ENCODE peak calls at places on chromosomes 6 and 20, in five cellular contexts. One of them, this sample, is unnamed.

GRCh38 chr20:58173930-58174707 is 54.3 kb downstream of the ANKRD60 start:
- DNase-seq in heart right ventricle: peak
- DNase-seq in AG10803: peak
- DNase-seq in GM03348: no peak
- DNase-seq in endothelial cell: no peak
- DNase-seq in this sample: peak

GRCh38 chr6:144335914-144336313 is 50.8 kb downstream of the UTRN start:
- DNase-seq in heart right ventricle: no peak
- DNase-seq in AG10803: no peak
- DNase-seq in GM03348: no peak
- DNase-seq in endothelial cell: no peak
- DNase-seq in this sample: no peak

GRCh38 chr6:43723737-43724295 is 36.2 kb upstream of the MRPS18A start:
- DNase-seq in heart right ventricle: peak
- DNase-seq in AG10803: peak
- DNase-seq in GM03348: peak
- DNase-seq in endothelial cell: peak
- DNase-seq in this sample: peak

GRCh38 chr6:37109714-37110454 is 60.1 kb upstream of the PIM1 start:
- DNase-seq in heart right ventricle: no peak
- DNase-seq in AG10803: no peak
- DNase-seq in GM03348: no peak
- DNase-seq in endothelial cell: no peak
- DNase-seq in this sample: no peak

GRCh38 chr6:108955329-108955949 is 107.2 kb downstream of the ARMC2 start:
- DNase-seq in heart right ventricle: no peak
- DNase-seq in AG10803: no peak
- DNase-seq in GM03348: no peak
- DNase-seq in endothelial cell: no peak
- DNase-seq in this sample: no peak

GRCh38 chr6:43951756-43952675 is 175.2 kb downstream of the MRPL14 start:
- DNase-seq in heart right ventricle: no peak
- DNase-seq in AG10803: no peak
- DNase-seq in GM03348: no peak
- DNase-seq in endothelial cell: no peak
- DNase-seq in this sample: no peak

GRCh38 chr6:75546401-75546800 is 52.8 kb upstream of the FILIP1 start:
- DNase-seq in heart right ventricle: no peak
- DNase-seq in AG10803: peak
- DNase-seq in GM03348: peak
- DNase-seq in endothelial cell: no peak
- DNase-seq in this sample: no peak

GRCh38 chr6:63180367-63180766 is 30.9 kb upstream of the FKBP1C start:
- DNase-seq in heart right ventricle: no peak
- DNase-seq in AG10803: no peak
- DNase-seq in GM03348: no peak
- DNase-seq in endothelial cell: no peak
- DNase-seq in this sample: no peak

GRCh38 chr6:159941286-159942113 is 27.4 kb upstream of the IGF2R start:
- DNase-seq in heart right ventricle: no peak
- DNase-seq in AG10803: peak
- DNase-seq in GM03348: peak
- DNase-seq in endothelial cell: no peak
- DNase-seq in this sample: no peak

GRCh38 chr20:56418385-56418861 is 6.4 kb downstream of the CASS4 start:
- DNase-seq in heart right ventricle: no peak
- DNase-seq in AG10803: peak
- DNase-seq in GM03348: no peak
- DNase-seq in endothelial cell: no peak
- DNase-seq in this sample: no peak

GRCh38 chr20:5835870-5836269 is 85.7 kb downstream of the SHLD1 start:
- DNase-seq in heart right ventricle: no peak
- DNase-seq in AG10803: peak
- DNase-seq in GM03348: peak
- DNase-seq in endothelial cell: no peak
- DNase-seq in this sample: no peak

GRCh38 chr6:70520575-70520974 is 46.2 kb upstream of the SDHAF4 start:
- DNase-seq in heart right ventricle: no peak
- DNase-seq in AG10803: peak
- DNase-seq in GM03348: peak
- DNase-seq in endothelial cell: no peak
- DNase-seq in this sample: no peak

GRCh38 chr20:35290186-35290886 is 1.9 kb downstream of the FAM83C start:
- DNase-seq in heart right ventricle: no peak
- DNase-seq in AG10803: no peak
- DNase-seq in GM03348: no peak
- DNase-seq in endothelial cell: no peak
- DNase-seq in this sample: no peak

GRCh38 chr6:148524509-148524908 is 181.9 kb downstream of the SASH1 start:
- DNase-seq in heart right ventricle: no peak
- DNase-seq in AG10803: peak
- DNase-seq in GM03348: peak
- DNase-seq in endothelial cell: no peak
- DNase-seq in this sample: no peak

GRCh38 chr20:33964431-33964830 is 29.3 kb upstream of the RALY start:
- DNase-seq in heart right ventricle: no peak
- DNase-seq in AG10803: no peak
- DNase-seq in GM03348: no peak
- DNase-seq in endothelial cell: no peak
- DNase-seq in this sample: no peak